ENCODE peak calls at places on chromosome 21, in six cellular contexts. One of them, this sample, is unnamed.

GRCh38 chr21:38773108-38774061 is 32.3 kb upstream of the ETS2 start:
- DNase-seq in anterior cingulate cortex: no peak
- DNase-seq in lower leg skin: peak
- DNase-seq in activated CD4-positive, alpha-beta T cell treated with anti-CD3 and anti-CD28 coated beads, Interleukin-2, amount 10 ng/mL, durations not matched to agents 7 days and 5 days: no peak
- DNase-seq in HEK293T: no peak
- DNase-seq in NCI-H510A: no peak
- DNase-seq in this sample: peak

GRCh38 chr21:37561506-37561905 is 194.9 kb downstream of the DYRK1A start:
- DNase-seq in anterior cingulate cortex: no peak
- DNase-seq in lower leg skin: peak
- DNase-seq in NCI-H510A: no peak
- DNase-seq in activated CD4-positive, alpha-beta T cell treated with anti-CD3 and anti-CD28 coated beads, Interleukin-2, amount 10 ng/mL, durations not matched to agents 7 days and 5 days: no peak
- DNase-seq in HEK293T: no peak
- DNase-seq in this sample: no peak

GRCh38 chr21:38048241-38048640 is 132.0 kb upstream of the KCNJ6 start:
- DNase-seq in NCI-H510A: no peak
- DNase-seq in HEK293T: no peak
- DNase-seq in activated CD4-positive, alpha-beta T cell treated with anti-CD3 and anti-CD28 coated beads, Interleukin-2, amount 10 ng/mL, durations not matched to agents 7 days and 5 days: no peak
- DNase-seq in anterior cingulate cortex: no peak
- DNase-seq in lower leg skin: no peak
- DNase-seq in this sample: no peak

GRCh38 chr21:33383056-33383888 is 19.9 kb upstream of the IFNGR2 start:
- DNase-seq in activated CD4-positive, alpha-beta T cell treated with anti-CD3 and anti-CD28 coated beads, Interleukin-2, amount 10 ng/mL, durations not matched to agents 7 days and 5 days: peak
- DNase-seq in lower leg skin: peak
- DNase-seq in HEK293T: no peak
- DNase-seq in anterior cingulate cortex: no peak
- DNase-seq in NCI-H510A: no peak
- DNase-seq in this sample: peak

GRCh38 chr21:20739421-20739820 is 258.8 kb upstream of the NCAM2 start:
- DNase-seq in lower leg skin: no peak
- DNase-seq in activated CD4-positive, alpha-beta T cell treated with anti-CD3 and anti-CD28 coated beads, Interleukin-2, amount 10 ng/mL, durations not matched to agents 7 days and 5 days: no peak
- DNase-seq in anterior cingulate cortex: no peak
- DNase-seq in HEK293T: peak
- DNase-seq in NCI-H510A: no peak
- DNase-seq in this sample: peak

GRCh38 chr21:39097335-39097861 is 85.9 kb downstream of the PSMG1 start:
- DNase-seq in anterior cingulate cortex: no peak
- DNase-seq in HEK293T: no peak
- DNase-seq in lower leg skin: peak
- DNase-seq in activated CD4-positive, alpha-beta T cell treated with anti-CD3 and anti-CD28 coated beads, Interleukin-2, amount 10 ng/mL, durations not matched to agents 7 days and 5 days: no peak
- DNase-seq in NCI-H510A: no peak
- DNase-seq in this sample: no peak

GRCh38 chr21:29481641-29482040 is 182.9 kb downstream of the BACH1 start:
- DNase-seq in HEK293T: no peak
- DNase-seq in lower leg skin: no peak
- DNase-seq in anterior cingulate cortex: no peak
- DNase-seq in NCI-H510A: no peak
- DNase-seq in activated CD4-positive, alpha-beta T cell treated with anti-CD3 and anti-CD28 coated beads, Interleukin-2, amount 10 ng/mL, durations not matched to agents 7 days and 5 days: no peak
- DNase-seq in this sample: no peak

GRCh38 chr21:15976807-15977206 is 247.0 kb downstream of the USP25 start:
- DNase-seq in activated CD4-positive, alpha-beta T cell treated with anti-CD3 and anti-CD28 coated beads, Interleukin-2, amount 10 ng/mL, durations not matched to agents 7 days and 5 days: no peak
- DNase-seq in HEK293T: no peak
- DNase-seq in lower leg skin: no peak
- DNase-seq in NCI-H510A: no peak
- DNase-seq in anterior cingulate cortex: no peak
- DNase-seq in this sample: no peak